ENCODE peak calls at places on chromosomes 5 and 9, in five cellular contexts. One of them, this sample, is unnamed.
A peak's percentile ranks its signal among the peaks of the same experiment; 100 is the strongest.

GRCh38 chr9:131657890-131658752 is 81.8 kb downstream of the RAPGEF1 start:
- DNase-seq in HS-5: peak; percentile 82
- DNase-seq in caudate nucleus: no peak
- DNase-seq in stimulated activated CD4-positive, alpha-beta T cell treated with anti-CD3 and anti-CD28 coated beads, Interleukin-15, amount 100 ng/mL, for 24 hours: peak; percentile 59
- DNase-seq in aorta: no peak
- DNase-seq in this sample: peak; percentile 97

GRCh38 chr9:87909310-87910041 is 8.3 kb upstream of the SPATA31C1 start:
- DNase-seq in HS-5: no peak
- DNase-seq in caudate nucleus: no peak
- DNase-seq in stimulated activated CD4-positive, alpha-beta T cell treated with anti-CD3 and anti-CD28 coated beads, Interleukin-15, amount 100 ng/mL, for 24 hours: no peak
- DNase-seq in aorta: no peak
- DNase-seq in this sample: peak; percentile 21

GRCh38 chr9:129486496-129487306 is 134.2 kb downstream of the C9orf50 start:
- DNase-seq in HS-5: no peak
- DNase-seq in caudate nucleus: no peak
- DNase-seq in stimulated activated CD4-positive, alpha-beta T cell treated with anti-CD3 and anti-CD28 coated beads, Interleukin-15, amount 100 ng/mL, for 24 hours: no peak
- DNase-seq in aorta: peak; percentile 95
- DNase-seq in this sample: no peak

GRCh38 chr9:132381966-132382541 is 24.6 kb downstream of the TTF1 start:
- DNase-seq in HS-5: no peak
- DNase-seq in caudate nucleus: no peak
- DNase-seq in stimulated activated CD4-positive, alpha-beta T cell treated with anti-CD3 and anti-CD28 coated beads, Interleukin-15, amount 100 ng/mL, for 24 hours: no peak
- DNase-seq in aorta: no peak
- DNase-seq in this sample: no peak

GRCh38 chr9:73805853-73806458 is 654.3 kb downstream of the ANXA1 start:
- DNase-seq in HS-5: no peak
- DNase-seq in caudate nucleus: no peak
- DNase-seq in stimulated activated CD4-positive, alpha-beta T cell treated with anti-CD3 and anti-CD28 coated beads, Interleukin-15, amount 100 ng/mL, for 24 hours: no peak
- DNase-seq in aorta: no peak
- DNase-seq in this sample: no peak

GRCh38 chr9:94913550-94913949 is 187.1 kb downstream of the AOPEP start:
- DNase-seq in HS-5: no peak
- DNase-seq in caudate nucleus: no peak
- DNase-seq in stimulated activated CD4-positive, alpha-beta T cell treated with anti-CD3 and anti-CD28 coated beads, Interleukin-15, amount 100 ng/mL, for 24 hours: no peak
- DNase-seq in aorta: no peak
- DNase-seq in this sample: no peak

GRCh38 chr5:116727248-116727647 is 152.6 kb upstream of the SEMA6A start:
- DNase-seq in HS-5: no peak
- DNase-seq in caudate nucleus: no peak
- DNase-seq in stimulated activated CD4-positive, alpha-beta T cell treated with anti-CD3 and anti-CD28 coated beads, Interleukin-15, amount 100 ng/mL, for 24 hours: no peak
- DNase-seq in aorta: no peak
- DNase-seq in this sample: no peak

GRCh38 chr9:18863821-18864220 is 169.2 kb downstream of the SAXO1 start:
- DNase-seq in HS-5: no peak
- DNase-seq in caudate nucleus: no peak
- DNase-seq in stimulated activated CD4-positive, alpha-beta T cell treated with anti-CD3 and anti-CD28 coated beads, Interleukin-15, amount 100 ng/mL, for 24 hours: no peak
- DNase-seq in aorta: no peak
- DNase-seq in this sample: no peak

GRCh38 chr5:89981871-89982773 is 427.4 kb downstream of the CETN3 start:
- DNase-seq in HS-5: no peak
- DNase-seq in caudate nucleus: no peak
- DNase-seq in stimulated activated CD4-positive, alpha-beta T cell treated with anti-CD3 and anti-CD28 coated beads, Interleukin-15, amount 100 ng/mL, for 24 hours: no peak
- DNase-seq in aorta: no peak
- DNase-seq in this sample: no peak

GRCh38 chr9:76400534-76401096 is 6.4 kb upstream of the RFK start:
- DNase-seq in HS-5: no peak
- DNase-seq in caudate nucleus: no peak
- DNase-seq in stimulated activated CD4-positive, alpha-beta T cell treated with anti-CD3 and anti-CD28 coated beads, Interleukin-15, amount 100 ng/mL, for 24 hours: no peak
- DNase-seq in aorta: no peak
- DNase-seq in this sample: no peak

GRCh38 chr5:150694638-150695037 is 6.2 kb downstream of the RBM22 start:
- DNase-seq in HS-5: peak; percentile 53
- DNase-seq in caudate nucleus: no peak
- DNase-seq in stimulated activated CD4-positive, alpha-beta T cell treated with anti-CD3 and anti-CD28 coated beads, Interleukin-15, amount 100 ng/mL, for 24 hours: no peak
- DNase-seq in aorta: no peak
- DNase-seq in this sample: peak; percentile 92

GRCh38 chr5:34695275-34696032 is 39.3 kb downstream of the RAI14 start:
- DNase-seq in HS-5: no peak
- DNase-seq in caudate nucleus: no peak
- DNase-seq in stimulated activated CD4-positive, alpha-beta T cell treated with anti-CD3 and anti-CD28 coated beads, Interleukin-15, amount 100 ng/mL, for 24 hours: no peak
- DNase-seq in aorta: no peak
- DNase-seq in this sample: no peak

GRCh38 chr9:1869843-1870242 is 145.3 kb upstream of the SMARCA2 start:
- DNase-seq in HS-5: peak; percentile 1
- DNase-seq in caudate nucleus: no peak
- DNase-seq in stimulated activated CD4-positive, alpha-beta T cell treated with anti-CD3 and anti-CD28 coated beads, Interleukin-15, amount 100 ng/mL, for 24 hours: peak; percentile 51
- DNase-seq in aorta: no peak
- DNase-seq in this sample: no peak

GRCh38 chr5:142881076-142881466 is 110.9 kb downstream of the ARHGAP26 start:
- DNase-seq in HS-5: peak; percentile 41
- DNase-seq in caudate nucleus: no peak
- DNase-seq in stimulated activated CD4-positive, alpha-beta T cell treated with anti-CD3 and anti-CD28 coated beads, Interleukin-15, amount 100 ng/mL, for 24 hours: no peak
- DNase-seq in aorta: no peak
- DNase-seq in this sample: peak; percentile 92

GRCh38 chr9:19901586-19901985 is 112.7 kb upstream of the SLC24A2 start:
- DNase-seq in HS-5: no peak
- DNase-seq in caudate nucleus: no peak
- DNase-seq in stimulated activated CD4-positive, alpha-beta T cell treated with anti-CD3 and anti-CD28 coated beads, Interleukin-15, amount 100 ng/mL, for 24 hours: no peak
- DNase-seq in aorta: no peak
- DNase-seq in this sample: no peak

GRCh38 chr9:137318976-137319375 is 16.9 kb upstream of the NRARP start:
- DNase-seq in HS-5: no peak
- DNase-seq in caudate nucleus: peak; percentile 33
- DNase-seq in stimulated activated CD4-positive, alpha-beta T cell treated with anti-CD3 and anti-CD28 coated beads, Interleukin-15, amount 100 ng/mL, for 24 hours: no peak
- DNase-seq in aorta: peak; percentile 82
- DNase-seq in this sample: no peak